ENCODE peak calls at places on chromosomes 4 and X, in eight cellular contexts. X is SK-N-SH, J is colonic mucosa, P is mesendoderm, V is suprapubic skin, R is tibial nerve, A is A549, Z is right cardiac atrium. U is an unnamed sample.

GRCh38 chrX:24231169-24231568 is 81.6 kb downstream of the ZFX start:
- DNase-seq in X (no peak), J (no peak), P (no peak), V (no peak), R (peak; percentile 8), A (peak; percentile 47), Z (no peak), U (no peak)

GRCh38 chrX:20265726-20266681 is 705 bp downstream of the RPS6KA3 start:
- DNase-seq in X (peak; percentile 56), J (peak; percentile 27), P (peak; percentile 20), V (peak; percentile 70), R (peak; percentile 4), A (peak; percentile 24), Z (peak; percentile 66), U (no peak)

GRCh38 chrX:15404712-15405111 is 20.5 kb upstream of the VEGFD start:
- DNase-seq in X (peak; percentile 43), J (peak; percentile 20), P (peak; percentile 0), V (peak; percentile 74), R (peak; percentile 41), A (no peak), Z (no peak), U (no peak)

GRCh38 chrX:72240976-72241375 is 2.1 kb upstream of the ERCC6L start:
- DNase-seq in X (no peak), J (no peak), P (no peak), V (no peak), R (no peak), A (no peak), Z (no peak), U (no peak)

GRCh38 chr4:182273191-182273935 is 30.2 kb downstream of the TENM3 start:
- DNase-seq in X (no peak), J (no peak), P (peak; percentile 23), V (no peak), R (no peak), A (no peak), Z (no peak), U (no peak)

GRCh38 chrX:78571849-78572248 is 87.3 kb downstream of the RTL3 start:
- DNase-seq in X (no peak), J (no peak), P (no peak), V (no peak), R (no peak), A (no peak), Z (no peak), U (no peak)

GRCh38 chrX:30302957-30303356 is 6.2 kb downstream of the NR0B1 start:
- DNase-seq in X (no peak), J (no peak), P (no peak), V (peak; percentile 71), R (peak; percentile 19), A (peak; percentile 76), Z (peak; percentile 55), U (no peak)

GRCh38 chr4:83417566-83417965 is 38.1 kb downstream of the HELQ start:
- DNase-seq in X (no peak), J (no peak), P (no peak), V (no peak), R (no peak), A (no peak), Z (no peak), U (no peak)

GRCh38 chrX:134544614-134545255 is 84.8 kb downstream of the HPRT1 start:
- DNase-seq in X (peak; percentile 49), J (no peak), P (peak; percentile 39), V (no peak), R (no peak), A (no peak), Z (no peak), U (no peak)

GRCh38 chr4:48939785-48940184 is 33.2 kb upstream of the OCIAD2 start:
- DNase-seq in X (no peak), J (no peak), P (peak; percentile 68), V (no peak), R (no peak), A (peak; percentile 45), Z (no peak), U (no peak)

GRCh38 chr4:187232201-187232600 is 508.5 kb upstream of the FAT1 start:
- DNase-seq in X (no peak), J (no peak), P (no peak), V (no peak), R (no peak), A (no peak), Z (no peak), U (no peak)

GRCh38 chrX:152897216-152898144 is at the start of gene ZNF185:
- DNase-seq in X (peak; percentile 70), J (peak; percentile 72), P (peak; percentile 92), V (no peak), R (no peak), A (peak; percentile 50), Z (peak; percentile 55), U (peak; percentile 6)

GRCh38 chr4:142336251-142336934 is 509.7 kb downstream of the INPP4B start:
- DNase-seq in X (no peak), J (no peak), P (peak; percentile 6), V (no peak), R (no peak), A (no peak), Z (no peak), U (no peak)

GRCh38 chrX:20189171-20189570 is 47.5 kb upstream of the EIF1AX start:
- DNase-seq in X (no peak), J (no peak), P (no peak), V (no peak), R (no peak), A (no peak), Z (no peak), U (no peak)

GRCh38 chrX:56726609-56727008 is 2.4 kb upstream of the NBDY start:
- DNase-seq in X (peak; percentile 19), J (no peak), P (peak; percentile 45), V (no peak), R (peak; percentile 7), A (peak; percentile 67), Z (no peak), U (no peak)

GRCh38 chrX:122220644-122221373 is 963.3 kb upstream of the GRIA3 start:
- DNase-seq in X (no peak), J (no peak), P (peak; percentile 73), V (no peak), R (no peak), A (no peak), Z (no peak), U (no peak)

GRCh38 chr4:113423631-113424030 is 337.9 kb downstream of the CAMK2D start:
- DNase-seq in X (no peak), J (no peak), P (no peak), V (no peak), R (no peak), A (no peak), Z (no peak), U (no peak)

GRCh38 chr4:48976007-48976406 is 10.1 kb upstream of the CWH43 start:
- DNase-seq in X (no peak), J (no peak), P (no peak), V (no peak), R (no peak), A (no peak), Z (no peak), U (no peak)

GRCh38 chrX:48456628-48457027 is 13.4 kb downstream of the SLC38A5 start:
- DNase-seq in X (no peak), J (no peak), P (no peak), V (no peak), R (no peak), A (no peak), Z (no peak), U (no peak)

GRCh38 chr4:173526724-173527102 is 3.3 kb downstream of the HAND2 start:
- DNase-seq in X (peak; percentile 27), J (no peak), P (no peak), V (no peak), R (no peak), A (no peak), Z (no peak), U (no peak)

GRCh38 chrX:48606091-48606490 is 8.8 kb downstream of the WDR13 start:
- DNase-seq in X (peak; percentile 36), J (no peak), P (peak; percentile 20), V (no peak), R (no peak), A (no peak), Z (no peak), U (no peak)

GRCh38 chrX:131830400-131831184 is 192.5 kb upstream of the STK26 start:
- DNase-seq in X (peak; percentile 56), J (peak; percentile 83), P (peak; percentile 98), V (peak; percentile 74), R (peak; percentile 76), A (peak; percentile 75), Z (peak; percentile 85), U (peak; percentile 68)

GRCh38 chrX:88135735-88136134 is 611.3 kb upstream of the CPXCR1 start:
- DNase-seq in X (no peak), J (no peak), P (peak; percentile 6), V (no peak), R (no peak), A (no peak), Z (no peak), U (no peak)

GRCh38 chrX:141879616-141880015 is 24.1 kb upstream of the MAGEC1 start:
- DNase-seq in X (no peak), J (no peak), P (peak; percentile 48), V (no peak), R (no peak), A (no peak), Z (no peak), U (no peak)

GRCh38 chr4:6991771-6992557 is 51.2 kb upstream of the TADA2B start:
- DNase-seq in X (peak; percentile 38), J (no peak), P (no peak), V (no peak), R (peak; percentile 49), A (no peak), Z (peak; percentile 61), U (no peak)

GRCh38 chr4:14958436-14958835 is 43.8 kb upstream of the CPEB2 start:
- DNase-seq in X (no peak), J (no peak), P (no peak), V (no peak), R (no peak), A (no peak), Z (no peak), U (no peak)

GRCh38 chrX:23908219-23909003 is 605 bp downstream of the CXorf58 start:
- DNase-seq in X (no peak), J (no peak), P (peak; percentile 36), V (no peak), R (no peak), A (no peak), Z (no peak), U (no peak)

GRCh38 chr4:124025423-124025822 is 628.8 kb downstream of the SPRY1 start:
- DNase-seq in X (no peak), J (no peak), P (no peak), V (no peak), R (no peak), A (no peak), Z (no peak), U (no peak)

GRCh38 chr4:138499627-138500026 is 257.5 kb upstream of the SLC7A11 start:
- DNase-seq in X (no peak), J (no peak), P (peak; percentile 10), V (no peak), R (no peak), A (no peak), Z (no peak), U (no peak)

GRCh38 chr4:56424697-56425514 is 10.5 kb downstream of the PPAT start:
- DNase-seq in X (peak; percentile 39), J (peak; percentile 44), P (no peak), V (no peak), R (peak; percentile 74), A (peak; percentile 7), Z (no peak), U (no peak)

GRCh38 chr4:107719211-107719926 is 665 bp downstream of the PAPSS1 start:
- DNase-seq in X (no peak), J (no peak), P (peak; percentile 85), V (no peak), R (no peak), A (peak; percentile 20), Z (no peak), U (no peak)

GRCh38 chr4:21862917-21863316 is 85.7 kb downstream of the KCNIP4 start:
- DNase-seq in X (no peak), J (no peak), P (no peak), V (no peak), R (no peak), A (no peak), Z (no peak), U (no peak)